ENCODE peak calls at places on chromosomes 12 and 14, in eight cellular contexts. J, Q, U, L, S, F, M and P are unnamed samples.

GRCh38 chr12:53179694-53180269 is 740 bp upstream of the ZNF740 start:
- DNase-seq in J (no peak), Q (no peak), U (no peak), L (no peak), S (peak; percentile 52), F (no peak), M (no peak), P (no peak)

GRCh38 chr14:85516239-85517112 is 13.5 kb upstream of the FLRT2 start:
- DNase-seq in J (peak; percentile 87), Q (no peak), U (no peak), L (peak; percentile 93), S (no peak), F (no peak), M (no peak), P (no peak)

GRCh38 chr12:118398878-118399277 is 22.5 kb downstream of the SUDS3 start:
- DNase-seq in J (no peak), Q (no peak), U (no peak), L (peak; percentile 35), S (no peak), F (no peak), M (no peak), P (no peak)

GRCh38 chr12:132154941-132155770 is 10.9 kb downstream of the NOC4L start:
- DNase-seq in J (no peak), Q (no peak), U (no peak), L (peak; percentile 30), S (peak; percentile 52), F (no peak), M (no peak), P (no peak)

GRCh38 chr12:131919366-131920156 is 9.5 kb upstream of the PUS1 start:
- DNase-seq in J (no peak), Q (no peak), U (no peak), L (no peak), S (no peak), F (no peak), M (no peak), P (no peak)

GRCh38 chr14:24056800-24057184 is 5.0 kb downstream of the CARMIL3 start:
- DNase-seq in J (no peak), Q (no peak), U (no peak), L (no peak), S (no peak), F (no peak), M (no peak), P (no peak)

GRCh38 chr12:117134059-117134458 is 34.8 kb upstream of the TESC start:
- DNase-seq in J (no peak), Q (no peak), U (no peak), L (peak; percentile 59), S (no peak), F (no peak), M (no peak), P (no peak)

GRCh38 chr12:66693901-66694513 is 15.1 kb upstream of the GRIP1 start:
- DNase-seq in J (peak; percentile 80), Q (peak; percentile 94), U (no peak), L (peak; percentile 81), S (peak; percentile 86), F (peak; percentile 1), M (peak; percentile 25), P (peak; percentile 4)

GRCh38 chr12:3205742-3206519 is 128.8 kb downstream of the TSPAN9 start:
- DNase-seq in J (no peak), Q (no peak), U (no peak), L (no peak), S (no peak), F (no peak), M (no peak), P (no peak)

GRCh38 chr14:58488550-58488949 is 61.0 kb downstream of the KIAA0586 start:
- DNase-seq in J (peak; percentile 34), Q (no peak), U (no peak), L (peak; percentile 26), S (no peak), F (no peak), M (no peak), P (no peak)

GRCh38 chr12:18932715-18933114 is 194.8 kb downstream of the CAPZA3 start:
- DNase-seq in J (peak; percentile 11), Q (no peak), U (no peak), L (peak; percentile 35), S (no peak), F (no peak), M (no peak), P (no peak)

GRCh38 chr12:48067250-48067938 is 38.5 kb downstream of the SENP1 start:
- DNase-seq in J (no peak), Q (no peak), U (no peak), L (no peak), S (no peak), F (no peak), M (no peak), P (no peak)

GRCh38 chr14:73710737-73711136 is 3.4 kb downstream of the PNMA1 start:
- DNase-seq in J (no peak), Q (no peak), U (no peak), L (no peak), S (no peak), F (no peak), M (no peak), P (no peak)

GRCh38 chr12:131209082-131210070 is 255.7 kb downstream of the ADGRD1 start:
- DNase-seq in J (no peak), Q (no peak), U (no peak), L (no peak), S (no peak), F (no peak), M (no peak), P (no peak)

GRCh38 chr12:32502693-32503510 is 103.5 kb downstream of the FGD4 start:
- DNase-seq in J (peak; percentile 91), Q (no peak), U (no peak), L (peak; percentile 80), S (no peak), F (no peak), M (no peak), P (no peak)

GRCh38 chr14:68104518-68104917 is 284.9 kb downstream of the RAD51B start:
- DNase-seq in J (peak; percentile 83), Q (no peak), U (no peak), L (peak; percentile 82), S (no peak), F (no peak), M (no peak), P (no peak)

GRCh38 chr12:6724409-6724797 is 557 bp downstream of the COPS7A start:
- DNase-seq in J (no peak), Q (peak; percentile 75), U (no peak), L (peak; percentile 52), S (no peak), F (peak; percentile 16), M (no peak), P (no peak)

GRCh38 chr12:43151406-43152080 is 400.5 kb downstream of the ADAMTS20 start:
- DNase-seq in J (no peak), Q (no peak), U (no peak), L (peak; percentile 82), S (no peak), F (no peak), M (no peak), P (no peak)

GRCh38 chr14:77421241-77421640 is 2.1 kb downstream of the NOXRED1 start:
- DNase-seq in J (peak; percentile 5), Q (no peak), U (no peak), L (peak; percentile 4), S (no peak), F (no peak), M (no peak), P (no peak)

GRCh38 chr12:70028918-70029317 is 203.9 kb downstream of the MYRFL start:
- DNase-seq in J (no peak), Q (no peak), U (no peak), L (no peak), S (peak; percentile 36), F (no peak), M (no peak), P (no peak)

GRCh38 chr12:31724597-31724996 is 4.2 kb downstream of the AMN1 start:
- DNase-seq in J (no peak), Q (peak; percentile 35), U (no peak), L (no peak), S (peak; percentile 13), F (no peak), M (no peak), P (no peak)

GRCh38 chr14:61203059-61203753 is 77.9 kb downstream of the TMEM30B start:
- DNase-seq in J (no peak), Q (no peak), U (no peak), L (no peak), S (no peak), F (no peak), M (peak; percentile 68), P (no peak)

GRCh38 chr12:91890742-91891141 is 254.9 kb downstream of the BTG1 start:
- DNase-seq in J (peak; percentile 20), Q (no peak), U (no peak), L (peak; percentile 31), S (no peak), F (no peak), M (no peak), P (no peak)

GRCh38 chr14:29310210-29310609 is 543.6 kb downstream of the FOXG1 start:
- DNase-seq in J (no peak), Q (no peak), U (no peak), L (no peak), S (no peak), F (no peak), M (no peak), P (no peak)

GRCh38 chr14:90495357-90496276 is 98.8 kb downstream of the CALM1 start:
- DNase-seq in J (peak; percentile 74), Q (peak; percentile 58), U (no peak), L (peak; percentile 75), S (peak; percentile 92), F (peak; percentile 17), M (no peak), P (no peak)

GRCh38 chr12:8644345-8645248 is 18.0 kb downstream of the MFAP5 start:
- DNase-seq in J (no peak), Q (peak; percentile 90), U (no peak), L (peak; percentile 16), S (no peak), F (peak; percentile 15), M (no peak), P (no peak)

GRCh38 chr14:54342806-54343205 is 54.0 kb upstream of the CDKN3 start:
- DNase-seq in J (no peak), Q (no peak), U (no peak), L (no peak), S (no peak), F (no peak), M (no peak), P (no peak)

GRCh38 chr14:47422191-47422590 is 253.2 kb downstream of the MDGA2 start:
- DNase-seq in J (no peak), Q (no peak), U (no peak), L (no peak), S (no peak), F (no peak), M (no peak), P (no peak)

GRCh38 chr12:12537421-12537820 is 25.2 kb downstream of the DUSP16 start:
- DNase-seq in J (no peak), Q (no peak), U (no peak), L (no peak), S (no peak), F (no peak), M (no peak), P (no peak)